ENCODE peak calls at places on chromosomes 5 and 9, in five cellular contexts. A is lung; S is activated CD4-positive, alpha-beta T cell treated with anti-CD3 and anti-CD28 coated beads, Interleukin-2, amount 10 ng/mL, durations not matched to agents 7 days and 5 days; L is astrocyte of the spinal cord; B is GM04503. E is an unnamed sample.

GRCh38 chr9:36319806-36320205 is 61.6 kb upstream of the GNE start:
- DNase-seq in L (no peak), A (peak; percentile 44), B (no peak), S (no peak), E (no peak)

GRCh38 chr5:78627766-78628165 is 20.8 kb downstream of the LHFPL2 start:
- DNase-seq in B (no peak), A (no peak), S (no peak), L (peak; percentile 66), E (peak; percentile 54)

GRCh38 chr5:134038143-134038542 is 33.4 kb upstream of the VDAC1 start:
- DNase-seq in B (no peak), A (no peak), S (no peak), L (no peak), E (peak; percentile 76)

GRCh38 chr9:69130456-69131441 is 43.3 kb upstream of the TJP2 start:
- DNase-seq in L (peak; percentile 81), S (no peak), A (no peak), B (peak; percentile 67), E (peak; percentile 93)

GRCh38 chr9:108708448-108708847 is 147.3 kb downstream of the ACTL7B start:
- DNase-seq in B (no peak), S (no peak), L (no peak), A (no peak), E (no peak)

GRCh38 chr9:133603165-133603927 is 5.8 kb downstream of the FAM163B start:
- DNase-seq in A (no peak), S (no peak), B (no peak), L (no peak), E (no peak)

GRCh38 chr5:59749782-59750520 is 143.6 kb downstream of the PDE4D start:
- DNase-seq in S (no peak), B (no peak), L (no peak), A (no peak), E (peak; percentile 36)

GRCh38 chr5:174056064-174056842 is 10.7 kb downstream of the NSG2 start:
- DNase-seq in B (no peak), S (no peak), A (no peak), L (no peak), E (no peak)

GRCh38 chr9:76910861-76911260 is 4.9 kb upstream of the PRUNE2 start:
- DNase-seq in S (no peak), B (no peak), A (no peak), L (no peak), E (no peak)

GRCh38 chr5:6726006-6726405 is 12.8 kb downstream of the TENT4A start:
- DNase-seq in L (no peak), S (no peak), A (no peak), B (no peak), E (no peak)

GRCh38 chr9:79731483-79731882 is 159.7 kb downstream of the TLE4 start:
- DNase-seq in L (no peak), A (no peak), B (no peak), S (peak; percentile 17), E (peak; percentile 33)

GRCh38 chr9:37902804-37903580 is 935 bp downstream of the SLC25A51 start:
- DNase-seq in B (no peak), L (peak; percentile 47), S (no peak), A (no peak), E (peak; percentile 54)

GRCh38 chr9:125861405-125862063 is 114.4 kb downstream of the PBX3 start:
- DNase-seq in S (no peak), L (no peak), A (no peak), B (no peak), E (peak; percentile 36)

GRCh38 chr5:72767289-72768010 is 49.0 kb upstream of the TNPO1 start:
- DNase-seq in L (peak; percentile 37), B (no peak), A (no peak), S (no peak), E (peak; percentile 6)

GRCh38 chr9:97855899-97856298 is 2.9 kb downstream of the FOXE1 start:
- DNase-seq in A (no peak), B (no peak), L (no peak), S (no peak), E (no peak)

GRCh38 chr5:17258429-17258828 is 41.0 kb downstream of the BASP1 start:
- DNase-seq in S (no peak), L (peak; percentile 49), B (no peak), A (no peak), E (peak; percentile 66)

GRCh38 chr9:76905984-76906861 is at the start of gene PRUNE2:
- DNase-seq in L (peak; percentile 89), A (peak; percentile 69), S (peak; percentile 10), B (no peak), E (peak; percentile 78)

GRCh38 chr9:81549500-81550206 is 139.7 kb downstream of the TLE1 start:
- DNase-seq in B (no peak), S (no peak), A (no peak), L (no peak), E (peak; percentile 57)

GRCh38 chr5:72209515-72210115 is 102.3 kb downstream of the MAP1B start:
- DNase-seq in S (no peak), A (no peak), B (peak; percentile 20), L (peak; percentile 62), E (peak; percentile 94)

GRCh38 chr9:76403352-76403751 is 9.1 kb upstream of the RFK start:
- DNase-seq in S (peak; percentile 45), A (no peak), B (peak; percentile 75), L (peak; percentile 83), E (peak; percentile 91)

GRCh38 chr9:135344523-135344901 is 135.1 kb upstream of the PPP1R26 start:
- DNase-seq in A (no peak), S (no peak), L (no peak), B (no peak), E (no peak)

GRCh38 chr5:4548341-4548740 is 591.8 kb upstream of the ADAMTS16 start:
- DNase-seq in A (no peak), L (no peak), B (no peak), S (no peak), E (no peak)

GRCh38 chr5:53431665-53432064 is 48.8 kb upstream of the FST start:
- DNase-seq in B (no peak), S (no peak), L (no peak), A (no peak), E (no peak)

GRCh38 chr5:131610198-131611063 is 24.6 kb downstream of the RAPGEF6 start:
- DNase-seq in S (no peak), L (peak; percentile 82), B (no peak), A (no peak), E (peak; percentile 79)

GRCh38 chr5:33726422-33727165 is 165.2 kb downstream of the ADAMTS12 start:
- DNase-seq in A (no peak), L (peak; percentile 46), B (no peak), S (no peak), E (peak; percentile 82)

GRCh38 chr9:116286287-116286686 is 132.7 kb downstream of the PAPPA start:
- DNase-seq in S (no peak), B (no peak), L (peak; percentile 51), A (no peak), E (no peak)

GRCh38 chr9:73371801-73372200 is 220.1 kb downstream of the ANXA1 start:
- DNase-seq in S (no peak), B (no peak), L (no peak), A (no peak), E (no peak)

GRCh38 chr5:34709861-34710673 is 53.9 kb downstream of the RAI14 start:
- DNase-seq in A (no peak), L (peak; percentile 96), S (no peak), B (no peak), E (peak; percentile 89)

E was measured in M059J.